ENCODE peak calls at places on chromosomes 7 and 10, in six cellular contexts. One of them, this sample, is unnamed. For H3K4me1, the result is how much of the 10 kb centered on the place peaks cover.

GRCh38 chr10:102519246-102519805 is 15.6 kb downstream of the SUFU start:
- DNase-seq in right cardiac atrium: no peak
- DNase-seq in fibroblast of lung: no peak
- DNase-seq in neuronal stem cell: no peak
- DNase-seq in astrocyte: no peak
- DNase-seq in IMR-90: no peak
- DNase-seq in this sample: no peak

GRCh38 chr10:52220947-52221346 is 93.1 kb upstream of the DKK1 start:
- DNase-seq in right cardiac atrium: no peak
- DNase-seq in fibroblast of lung: no peak
- DNase-seq in neuronal stem cell: no peak
- DNase-seq in astrocyte: no peak
- DNase-seq in IMR-90: no peak
- DNase-seq in this sample: no peak

GRCh38 chr7:14381306-14381705 is 391.8 kb upstream of the ETV1 start:
- DNase-seq in right cardiac atrium: no peak
- DNase-seq in fibroblast of lung: no peak
- DNase-seq in neuronal stem cell: no peak
- DNase-seq in astrocyte: peak
- DNase-seq in IMR-90: peak
- DNase-seq in this sample: peak

GRCh38 chr10:60818134-60818770 is 40.0 kb downstream of the CDK1 start:
- DNase-seq in right cardiac atrium: no peak
- DNase-seq in fibroblast of lung: peak
- DNase-seq in neuronal stem cell: no peak
- DNase-seq in astrocyte: peak
- DNase-seq in IMR-90: peak
- DNase-seq in this sample: no peak

GRCh38 chr10:2851544-2851943 is 215.8 kb upstream of the PFKP start:
- DNase-seq in right cardiac atrium: no peak
- DNase-seq in fibroblast of lung: no peak
- DNase-seq in neuronal stem cell: no peak
- DNase-seq in astrocyte: no peak
- DNase-seq in IMR-90: no peak
- DNase-seq in this sample: no peak

GRCh38 chr7:2048531-2048930 is 184.2 kb downstream of the MAD1L1 start:
- DNase-seq in right cardiac atrium: no peak
- DNase-seq in fibroblast of lung: no peak
- DNase-seq in neuronal stem cell: no peak
- DNase-seq in astrocyte: no peak
- DNase-seq in IMR-90: no peak
- DNase-seq in this sample: peak

GRCh38 chr10:131805696-131806095 is 95.1 kb upstream of the PPP2R2D start:
- DNase-seq in right cardiac atrium: no peak
- DNase-seq in fibroblast of lung: no peak
- DNase-seq in neuronal stem cell: no peak
- DNase-seq in astrocyte: no peak
- DNase-seq in IMR-90: no peak
- DNase-seq in this sample: peak

GRCh38 chr7:16738014-16738688 is 15.4 kb upstream of the TSPAN13 start:
- DNase-seq in right cardiac atrium: no peak
- DNase-seq in fibroblast of lung: no peak
- DNase-seq in neuronal stem cell: no peak
- DNase-seq in astrocyte: no peak
- DNase-seq in IMR-90: no peak
- DNase-seq in this sample: no peak

GRCh38 chr7:128352138-128352537 is 8.4 kb upstream of the RBM28 start:
- DNase-seq in right cardiac atrium: peak
- DNase-seq in fibroblast of lung: peak
- DNase-seq in neuronal stem cell: peak
- DNase-seq in astrocyte: no peak
- DNase-seq in IMR-90: peak
- DNase-seq in this sample: peak

GRCh38 chr7:106369349-106369748 is 84.6 kb upstream of the NAMPT start:
- DNase-seq in right cardiac atrium: no peak
- DNase-seq in fibroblast of lung: peak
- DNase-seq in neuronal stem cell: no peak
- DNase-seq in astrocyte: peak
- DNase-seq in IMR-90: peak
- DNase-seq in this sample: peak

GRCh38 chr7:51366930-51367613 is 50.5 kb upstream of the COBL start:
- DNase-seq in right cardiac atrium: no peak
- DNase-seq in fibroblast of lung: peak
- DNase-seq in neuronal stem cell: peak
- DNase-seq in astrocyte: peak
- DNase-seq in IMR-90: peak
- DNase-seq in this sample: peak

GRCh38 chr10:14569274-14570060 is 205.2 kb downstream of the FAM107B start:
- DNase-seq in right cardiac atrium: no peak
- DNase-seq in fibroblast of lung: no peak
- DNase-seq in neuronal stem cell: no peak
- DNase-seq in astrocyte: no peak
- DNase-seq in IMR-90: no peak
- DNase-seq in this sample: no peak

GRCh38 chr7:97731736-97732370 is at the start of gene TAC1:
- DNase-seq in right cardiac atrium: no peak
- DNase-seq in fibroblast of lung: peak
- DNase-seq in neuronal stem cell: peak
- DNase-seq in astrocyte: peak
- DNase-seq in IMR-90: no peak
- DNase-seq in this sample: peak

GRCh38 chr7:66413379-66414114 is 208.4 kb downstream of the TPST1 start:
- DNase-seq in right cardiac atrium: peak
- DNase-seq in fibroblast of lung: peak
- DNase-seq in neuronal stem cell: peak
- DNase-seq in astrocyte: peak
- DNase-seq in IMR-90: peak
- DNase-seq in this sample: peak

GRCh38 chr7:123948122-123948521 is 23.1 kb downstream of the SPAM1 start:
- DNase-seq in right cardiac atrium: no peak
- DNase-seq in fibroblast of lung: no peak
- DNase-seq in neuronal stem cell: no peak
- DNase-seq in astrocyte: no peak
- DNase-seq in IMR-90: no peak
- DNase-seq in this sample: no peak

GRCh38 chr7:129343099-129343700 is 91.0 kb upstream of the STRIP2 start:
- DNase-seq in right cardiac atrium: no peak
- DNase-seq in fibroblast of lung: peak
- DNase-seq in neuronal stem cell: no peak
- DNase-seq in astrocyte: peak
- DNase-seq in IMR-90: peak
- DNase-seq in this sample: peak

GRCh38 chr7:119918185-119918584 is 354.8 kb upstream of the KCND2 start:
- DNase-seq in right cardiac atrium: no peak
- DNase-seq in fibroblast of lung: no peak
- DNase-seq in neuronal stem cell: no peak
- DNase-seq in astrocyte: no peak
- DNase-seq in IMR-90: no peak
- DNase-seq in this sample: no peak

GRCh38 chr7:136057509-136057908 is 80.3 kb upstream of the MTPN start:
- DNase-seq in right cardiac atrium: no peak
- DNase-seq in fibroblast of lung: no peak
- DNase-seq in neuronal stem cell: no peak
- DNase-seq in astrocyte: no peak
- DNase-seq in IMR-90: no peak
- DNase-seq in this sample: no peak

GRCh38 chr10:92573798-92574544 is at the start of gene IDE:
- DNase-seq in right cardiac atrium: peak
- DNase-seq in fibroblast of lung: peak
- DNase-seq in neuronal stem cell: peak
- DNase-seq in astrocyte: peak
- DNase-seq in IMR-90: peak
- DNase-seq in this sample: peak

GRCh38 chr10:92011560-92012214 is 88.1 kb downstream of the BTAF1 start:
- DNase-seq in right cardiac atrium: no peak
- DNase-seq in fibroblast of lung: peak
- DNase-seq in neuronal stem cell: no peak
- DNase-seq in astrocyte: peak
- DNase-seq in IMR-90: peak
- DNase-seq in this sample: peak

GRCh38 chr7:30448461-30449189 is 30.0 kb downstream of the NOD1 start:
- DNase-seq in right cardiac atrium: no peak
- DNase-seq in fibroblast of lung: no peak
- DNase-seq in neuronal stem cell: no peak
- DNase-seq in astrocyte: no peak
- DNase-seq in IMR-90: no peak
- DNase-seq in this sample: no peak

GRCh38 chr7:106285801-106286492 is 1.2 kb upstream of the NAMPT start:
- DNase-seq in right cardiac atrium: peak
- DNase-seq in fibroblast of lung: peak
- DNase-seq in neuronal stem cell: no peak
- DNase-seq in astrocyte: peak
- DNase-seq in IMR-90: peak
- DNase-seq in this sample: peak

GRCh38 chr7:329691-330281 is 39.8 kb downstream of the FOXL3 start:
- DNase-seq in right cardiac atrium: no peak
- DNase-seq in fibroblast of lung: no peak
- DNase-seq in neuronal stem cell: no peak
- DNase-seq in astrocyte: no peak
- DNase-seq in IMR-90: no peak
- DNase-seq in this sample: peak

GRCh38 chr10:103783686-103784085 is 71.7 kb downstream of the SH3PXD2A start:
- DNase-seq in right cardiac atrium: no peak
- DNase-seq in fibroblast of lung: no peak
- DNase-seq in neuronal stem cell: no peak
- DNase-seq in astrocyte: no peak
- DNase-seq in IMR-90: no peak
- DNase-seq in this sample: peak

GRCh38 chr7:157077021-157077420 is 61.7 kb upstream of the UBE3C start:
- DNase-seq in right cardiac atrium: no peak
- DNase-seq in fibroblast of lung: no peak
- DNase-seq in neuronal stem cell: no peak
- DNase-seq in astrocyte: no peak
- DNase-seq in IMR-90: no peak
- DNase-seq in this sample: no peak

DNA sequence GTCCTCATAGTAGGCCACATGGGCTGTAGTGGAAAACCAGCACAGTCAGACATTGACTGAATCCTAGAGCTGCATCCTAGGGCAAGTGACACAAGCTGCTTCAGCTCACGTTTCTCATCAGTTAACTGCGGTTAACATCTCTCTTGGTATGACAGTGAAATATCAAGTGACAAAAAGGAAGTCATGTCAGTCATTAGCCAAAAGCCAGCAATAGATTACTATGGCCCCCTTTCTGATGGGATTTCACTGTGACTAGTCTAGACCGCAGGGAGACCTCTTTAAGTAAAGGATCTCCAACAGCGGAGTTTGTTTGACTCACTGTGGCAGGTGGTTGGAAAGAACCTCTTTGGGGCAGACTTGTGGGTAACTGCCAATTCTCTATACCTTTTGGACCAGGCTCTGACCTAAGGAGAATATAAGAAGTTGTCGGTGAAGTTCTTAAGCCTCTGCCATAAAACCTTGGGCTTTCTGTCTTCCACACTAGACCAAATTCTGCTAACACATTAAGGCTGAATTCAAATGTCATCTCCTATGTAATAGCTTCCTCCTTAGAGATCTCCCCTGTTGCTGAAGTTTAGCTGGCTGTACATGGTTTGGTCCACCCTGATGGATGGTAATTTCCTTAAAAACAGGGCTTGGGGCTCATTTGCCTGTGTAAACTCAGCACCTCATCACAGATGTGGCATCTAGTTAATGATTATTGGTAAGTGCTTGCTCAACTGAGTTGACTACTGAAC is 115.3 kb downstream of the SGMS1 start:
- DNase-seq in right cardiac atrium: no peak
- DNase-seq in fibroblast of lung: no peak
- DNase-seq in neuronal stem cell: no peak
- DNase-seq in astrocyte: no peak
- DNase-seq in IMR-90: no peak
- DNase-seq in this sample: peak
- H3K4me1 ChIP-seq in right cardiac atrium: under half
- H3K4me1 ChIP-seq in fibroblast of lung: under half
- H3K4me1 ChIP-seq in neuronal stem cell: under half
- H3K4me1 ChIP-seq in astrocyte: under half
- H3K4me1 ChIP-seq in IMR-90: under half
- H3K4me1 ChIP-seq in this sample: under half

DNA sequence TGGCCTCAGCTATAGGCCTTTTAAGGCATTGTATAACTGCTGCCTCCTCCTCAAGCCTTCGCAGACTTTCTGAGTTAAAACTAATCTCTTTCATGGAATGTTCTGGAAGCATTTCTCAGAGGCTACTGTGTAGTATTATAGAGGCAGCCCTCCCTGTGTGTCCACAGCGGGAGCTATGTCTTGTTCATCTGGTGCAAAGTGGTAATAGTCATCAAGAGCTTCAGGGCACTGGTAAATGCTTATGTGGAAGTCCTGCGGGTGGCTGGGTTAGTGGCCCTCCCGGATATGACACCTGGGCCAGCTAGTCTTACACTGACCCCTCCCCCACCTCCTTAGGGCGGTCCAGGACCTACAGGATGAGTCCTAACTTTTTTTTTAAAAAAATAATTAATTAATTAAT is 2.2 kb upstream of the ABHD11 start:
- DNase-seq in right cardiac atrium: no peak
- DNase-seq in fibroblast of lung: no peak
- DNase-seq in neuronal stem cell: no peak
- DNase-seq in astrocyte: no peak
- DNase-seq in IMR-90: no peak
- DNase-seq in this sample: no peak
- H3K4me1 ChIP-seq in right cardiac atrium: under half
- H3K4me1 ChIP-seq in fibroblast of lung: under half
- H3K4me1 ChIP-seq in neuronal stem cell: under half
- H3K4me1 ChIP-seq in astrocyte: under half
- H3K4me1 ChIP-seq in IMR-90: under half
- H3K4me1 ChIP-seq in this sample: under half

GRCh38 chr7:102840404-102840803 is 72.4 kb upstream of the LRRC17 start:
- DNase-seq in right cardiac atrium: no peak
- DNase-seq in fibroblast of lung: no peak
- DNase-seq in neuronal stem cell: no peak
- DNase-seq in astrocyte: no peak
- DNase-seq in IMR-90: no peak
- DNase-seq in this sample: no peak
- H3K4me1 ChIP-seq in right cardiac atrium: under half
- H3K4me1 ChIP-seq in fibroblast of lung: under half
- H3K4me1 ChIP-seq in neuronal stem cell: under half
- H3K4me1 ChIP-seq in astrocyte: under half
- H3K4me1 ChIP-seq in IMR-90: under half
- H3K4me1 ChIP-seq in this sample: under half

GRCh38 chr10:71245420-71246325 is 33.3 kb downstream of the UNC5B start:
- DNase-seq in right cardiac atrium: peak
- DNase-seq in fibroblast of lung: no peak
- DNase-seq in neuronal stem cell: no peak
- DNase-seq in astrocyte: no peak
- DNase-seq in IMR-90: no peak
- DNase-seq in this sample: peak

GRCh38 chr10:71246591-71247143 is 34.3 kb downstream of the UNC5B start:
- DNase-seq in right cardiac atrium: peak
- DNase-seq in fibroblast of lung: no peak
- DNase-seq in neuronal stem cell: no peak
- DNase-seq in astrocyte: no peak
- DNase-seq in IMR-90: no peak
- DNase-seq in this sample: peak

GRCh38 chr10:71247306-71247705 is 34.9 kb downstream of the UNC5B start:
- DNase-seq in right cardiac atrium: peak
- DNase-seq in fibroblast of lung: no peak
- DNase-seq in neuronal stem cell: no peak
- DNase-seq in astrocyte: no peak
- DNase-seq in IMR-90: no peak
- DNase-seq in this sample: no peak

GRCh38 chr10:71249996-71250395 is 37.6 kb downstream of the UNC5B start:
- DNase-seq in right cardiac atrium: peak
- DNase-seq in fibroblast of lung: no peak
- DNase-seq in neuronal stem cell: no peak
- DNase-seq in astrocyte: no peak
- DNase-seq in IMR-90: no peak
- DNase-seq in this sample: no peak

GRCh38 chr10:71247804-71248203 is 35.4 kb downstream of the UNC5B start:
- DNase-seq in right cardiac atrium: no peak
- DNase-seq in fibroblast of lung: no peak
- DNase-seq in neuronal stem cell: no peak
- DNase-seq in astrocyte: no peak
- DNase-seq in IMR-90: no peak
- DNase-seq in this sample: no peak
- H3K4me1 ChIP-seq in right cardiac atrium: under half
- H3K4me1 ChIP-seq in fibroblast of lung: under half
- H3K4me1 ChIP-seq in neuronal stem cell: under half
- H3K4me1 ChIP-seq in astrocyte: under half
- H3K4me1 ChIP-seq in IMR-90: under half
- H3K4me1 ChIP-seq in this sample: under half

This sample was measured in osteoblast.